ENCODE peak calls at places on chromosome 21, in nine cellular contexts. B is activated T-cell treated with anti-CD3 and anti-CD28 coated beads for 24 hours; N is choroid plexus epithelial cell; J is DMS79 treated with DMSO at 0.1 percent for 48 hours; P is stimulated activated CD8-positive, alpha-beta memory T cell treated with anti-CD3 and anti-CD28 coated beads, Interleukin-4, amount 100 ng/mL, for 1 hour; E is Ammon's horn; G is IMR-90; V is left colon; F is RKO. Q is an unnamed sample.

GRCh38 chr21:25350056-25350455 is 257.2 kb downstream of the MRPL39 start:
- DNase-seq in B (no peak), N (peak; percentile 76), J (no peak), P (no peak), E (no peak), G (peak; percentile 60), V (no peak), F (peak; percentile 7), Q (peak; percentile 22)

GRCh38 chr21:42661688-42662429 is 8.4 kb downstream of the PDE9A start:
- DNase-seq in B (no peak), N (no peak), J (no peak), P (no peak), E (no peak), G (no peak), V (no peak), F (no peak), Q (no peak)

GRCh38 chr21:31596055-31596454 is 63.4 kb upstream of the SOD1 start:
- DNase-seq in B (no peak), N (no peak), J (no peak), P (no peak), E (no peak), G (no peak), V (no peak), F (no peak), Q (no peak)

GRCh38 chr21:38841472-38841871 is 35.7 kb downstream of the ETS2 start:
- DNase-seq in B (no peak), N (no peak), J (no peak), P (no peak), E (no peak), G (no peak), V (no peak), F (no peak), Q (no peak)

GRCh38 chr21:45331521-45332257 is 44.0 kb upstream of the POFUT2 start:
- DNase-seq in B (no peak), N (no peak), J (no peak), P (no peak), E (no peak), G (no peak), V (no peak), F (no peak), Q (no peak)

GRCh38 chr21:37074195-37074510 is 1.1 kb downstream of the TTC3 start:
- DNase-seq in B (no peak), N (no peak), J (peak; percentile 49), P (no peak), E (no peak), G (no peak), V (no peak), F (peak; percentile 29), Q (no peak)

GRCh38 chr21:31957631-31958030 is 84.8 kb downstream of the HUNK start:
- DNase-seq in B (no peak), N (no peak), J (peak; percentile 16), P (no peak), E (no peak), G (no peak), V (no peak), F (no peak), Q (no peak)

GRCh38 chr21:18382141-18382540 is 21.4 kb downstream of the TMPRSS15 start:
- DNase-seq in B (no peak), N (no peak), J (no peak), P (no peak), E (no peak), G (no peak), V (no peak), F (no peak), Q (no peak)

GRCh38 chr21:35686156-35686555 is 374.2 kb downstream of the SETD4 start:
- DNase-seq in B (no peak), N (no peak), J (no peak), P (no peak), E (no peak), G (no peak), V (no peak), F (no peak), Q (no peak)